ENCODE peak calls at places on chromosome 5, in seven cellular contexts. One of them, this sample, is unnamed.

GRCh38 chr5:72991394-72991793 is 35.6 kb downstream of the FCHO2 start:
- ATAC-seq in mucosa of descending colon: no peak
- ATAC-seq in right cardiac atrium: no peak
- ATAC-seq in stimulated activated naive CD8-positive, alpha-beta T cell treated with anti-CD3 and anti-CD28 coated beads, Interleukin-15, amount 100 ng/mL, for 72 hours: peak
- ATAC-seq in gastroesophageal sphincter: no peak
- ATAC-seq in central memory CD8-positive, alpha-beta T cell: no peak
- ATAC-seq in activated T-cell treated with anti-CD3 and anti-CD28 coated beads, Interleukin-2, amount 50 U/mL, for 4 hours: no peak
- ATAC-seq in this sample: peak

GRCh38 chr5:139912158-139912557 is 116.5 kb downstream of the PSD2 start:
- ATAC-seq in activated T-cell treated with anti-CD3 and anti-CD28 coated beads, Interleukin-2, amount 50 U/mL, for 4 hours: no peak
- ATAC-seq in central memory CD8-positive, alpha-beta T cell: no peak
- ATAC-seq in right cardiac atrium: no peak
- ATAC-seq in mucosa of descending colon: no peak
- ATAC-seq in gastroesophageal sphincter: no peak
- ATAC-seq in stimulated activated naive CD8-positive, alpha-beta T cell treated with anti-CD3 and anti-CD28 coated beads, Interleukin-15, amount 100 ng/mL, for 72 hours: no peak
- ATAC-seq in this sample: no peak

GRCh38 chr5:66850354-66851075 is 254.3 kb downstream of the MAST4 start:
- ATAC-seq in mucosa of descending colon: no peak
- ATAC-seq in activated T-cell treated with anti-CD3 and anti-CD28 coated beads, Interleukin-2, amount 50 U/mL, for 4 hours: no peak
- ATAC-seq in central memory CD8-positive, alpha-beta T cell: no peak
- ATAC-seq in gastroesophageal sphincter: no peak
- ATAC-seq in right cardiac atrium: no peak
- ATAC-seq in stimulated activated naive CD8-positive, alpha-beta T cell treated with anti-CD3 and anti-CD28 coated beads, Interleukin-15, amount 100 ng/mL, for 72 hours: no peak
- ATAC-seq in this sample: peak

GRCh38 chr5:2751592-2752021 is at the start of gene IRX2:
- ATAC-seq in central memory CD8-positive, alpha-beta T cell: no peak
- ATAC-seq in right cardiac atrium: peak
- ATAC-seq in gastroesophageal sphincter: peak
- ATAC-seq in mucosa of descending colon: peak
- ATAC-seq in stimulated activated naive CD8-positive, alpha-beta T cell treated with anti-CD3 and anti-CD28 coated beads, Interleukin-15, amount 100 ng/mL, for 72 hours: no peak
- ATAC-seq in activated T-cell treated with anti-CD3 and anti-CD28 coated beads, Interleukin-2, amount 50 U/mL, for 4 hours: no peak
- ATAC-seq in this sample: no peak

GRCh38 chr5:3262451-3262850 is 333.2 kb upstream of the IRX1 start:
- ATAC-seq in stimulated activated naive CD8-positive, alpha-beta T cell treated with anti-CD3 and anti-CD28 coated beads, Interleukin-15, amount 100 ng/mL, for 72 hours: no peak
- ATAC-seq in gastroesophageal sphincter: no peak
- ATAC-seq in activated T-cell treated with anti-CD3 and anti-CD28 coated beads, Interleukin-2, amount 50 U/mL, for 4 hours: no peak
- ATAC-seq in right cardiac atrium: no peak
- ATAC-seq in central memory CD8-positive, alpha-beta T cell: no peak
- ATAC-seq in mucosa of descending colon: no peak
- ATAC-seq in this sample: no peak

GRCh38 chr5:133259199-133259997 is 207.6 kb downstream of the HSPA4 start:
- ATAC-seq in activated T-cell treated with anti-CD3 and anti-CD28 coated beads, Interleukin-2, amount 50 U/mL, for 4 hours: no peak
- ATAC-seq in stimulated activated naive CD8-positive, alpha-beta T cell treated with anti-CD3 and anti-CD28 coated beads, Interleukin-15, amount 100 ng/mL, for 72 hours: peak
- ATAC-seq in mucosa of descending colon: no peak
- ATAC-seq in central memory CD8-positive, alpha-beta T cell: no peak
- ATAC-seq in gastroesophageal sphincter: no peak
- ATAC-seq in right cardiac atrium: no peak
- ATAC-seq in this sample: no peak

GRCh38 chr5:112878760-112879159 is 17.7 kb downstream of the SRP19 start:
- ATAC-seq in right cardiac atrium: no peak
- ATAC-seq in central memory CD8-positive, alpha-beta T cell: peak
- ATAC-seq in gastroesophageal sphincter: no peak
- ATAC-seq in activated T-cell treated with anti-CD3 and anti-CD28 coated beads, Interleukin-2, amount 50 U/mL, for 4 hours: peak
- ATAC-seq in stimulated activated naive CD8-positive, alpha-beta T cell treated with anti-CD3 and anti-CD28 coated beads, Interleukin-15, amount 100 ng/mL, for 72 hours: peak
- ATAC-seq in mucosa of descending colon: peak
- ATAC-seq in this sample: peak

GRCh38 chr5:76299592-76299991 is 103.5 kb upstream of the IQGAP2 start:
- ATAC-seq in central memory CD8-positive, alpha-beta T cell: no peak
- ATAC-seq in mucosa of descending colon: no peak
- ATAC-seq in activated T-cell treated with anti-CD3 and anti-CD28 coated beads, Interleukin-2, amount 50 U/mL, for 4 hours: no peak
- ATAC-seq in right cardiac atrium: no peak
- ATAC-seq in stimulated activated naive CD8-positive, alpha-beta T cell treated with anti-CD3 and anti-CD28 coated beads, Interleukin-15, amount 100 ng/mL, for 72 hours: no peak
- ATAC-seq in gastroesophageal sphincter: no peak
- ATAC-seq in this sample: peak

GRCh38 chr5:66985394-66985793 is 211.2 kb downstream of the CD180 start:
- ATAC-seq in central memory CD8-positive, alpha-beta T cell: no peak
- ATAC-seq in gastroesophageal sphincter: no peak
- ATAC-seq in right cardiac atrium: no peak
- ATAC-seq in mucosa of descending colon: peak
- ATAC-seq in activated T-cell treated with anti-CD3 and anti-CD28 coated beads, Interleukin-2, amount 50 U/mL, for 4 hours: no peak
- ATAC-seq in stimulated activated naive CD8-positive, alpha-beta T cell treated with anti-CD3 and anti-CD28 coated beads, Interleukin-15, amount 100 ng/mL, for 72 hours: no peak
- ATAC-seq in this sample: no peak

GRCh38 chr5:125549322-125549871 is 803.0 kb upstream of the ZNF608 start:
- ATAC-seq in mucosa of descending colon: peak
- ATAC-seq in central memory CD8-positive, alpha-beta T cell: no peak
- ATAC-seq in right cardiac atrium: peak
- ATAC-seq in activated T-cell treated with anti-CD3 and anti-CD28 coated beads, Interleukin-2, amount 50 U/mL, for 4 hours: no peak
- ATAC-seq in stimulated activated naive CD8-positive, alpha-beta T cell treated with anti-CD3 and anti-CD28 coated beads, Interleukin-15, amount 100 ng/mL, for 72 hours: no peak
- ATAC-seq in gastroesophageal sphincter: no peak
- ATAC-seq in this sample: no peak

GRCh38 chr5:14208071-14209021 is 65.2 kb downstream of the TRIO start:
- ATAC-seq in activated T-cell treated with anti-CD3 and anti-CD28 coated beads, Interleukin-2, amount 50 U/mL, for 4 hours: no peak
- ATAC-seq in gastroesophageal sphincter: peak
- ATAC-seq in right cardiac atrium: peak
- ATAC-seq in mucosa of descending colon: peak
- ATAC-seq in central memory CD8-positive, alpha-beta T cell: peak
- ATAC-seq in stimulated activated naive CD8-positive, alpha-beta T cell treated with anti-CD3 and anti-CD28 coated beads, Interleukin-15, amount 100 ng/mL, for 72 hours: peak
- ATAC-seq in this sample: peak

GRCh38 chr5:131324311-131324710 is 60.5 kb downstream of the CDC42SE2 start:
- ATAC-seq in mucosa of descending colon: no peak
- ATAC-seq in stimulated activated naive CD8-positive, alpha-beta T cell treated with anti-CD3 and anti-CD28 coated beads, Interleukin-15, amount 100 ng/mL, for 72 hours: no peak
- ATAC-seq in central memory CD8-positive, alpha-beta T cell: no peak
- ATAC-seq in gastroesophageal sphincter: no peak
- ATAC-seq in right cardiac atrium: no peak
- ATAC-seq in activated T-cell treated with anti-CD3 and anti-CD28 coated beads, Interleukin-2, amount 50 U/mL, for 4 hours: no peak
- ATAC-seq in this sample: no peak

GRCh38 chr5:75463726-75464125 is 47.7 kb downstream of the CERT1 start:
- ATAC-seq in mucosa of descending colon: no peak
- ATAC-seq in gastroesophageal sphincter: no peak
- ATAC-seq in central memory CD8-positive, alpha-beta T cell: no peak
- ATAC-seq in activated T-cell treated with anti-CD3 and anti-CD28 coated beads, Interleukin-2, amount 50 U/mL, for 4 hours: no peak
- ATAC-seq in right cardiac atrium: no peak
- ATAC-seq in stimulated activated naive CD8-positive, alpha-beta T cell treated with anti-CD3 and anti-CD28 coated beads, Interleukin-15, amount 100 ng/mL, for 72 hours: no peak
- ATAC-seq in this sample: no peak

GRCh38 chr5:156693113-156693512 is 157.0 kb upstream of the PPP1R2B start:
- ATAC-seq in right cardiac atrium: no peak
- ATAC-seq in activated T-cell treated with anti-CD3 and anti-CD28 coated beads, Interleukin-2, amount 50 U/mL, for 4 hours: no peak
- ATAC-seq in gastroesophageal sphincter: no peak
- ATAC-seq in central memory CD8-positive, alpha-beta T cell: no peak
- ATAC-seq in mucosa of descending colon: no peak
- ATAC-seq in stimulated activated naive CD8-positive, alpha-beta T cell treated with anti-CD3 and anti-CD28 coated beads, Interleukin-15, amount 100 ng/mL, for 72 hours: no peak
- ATAC-seq in this sample: no peak

GRCh38 chr5:111345731-111346130 is 121.5 kb downstream of the CAMK4 start:
- ATAC-seq in gastroesophageal sphincter: no peak
- ATAC-seq in mucosa of descending colon: no peak
- ATAC-seq in stimulated activated naive CD8-positive, alpha-beta T cell treated with anti-CD3 and anti-CD28 coated beads, Interleukin-15, amount 100 ng/mL, for 72 hours: no peak
- ATAC-seq in right cardiac atrium: no peak
- ATAC-seq in activated T-cell treated with anti-CD3 and anti-CD28 coated beads, Interleukin-2, amount 50 U/mL, for 4 hours: no peak
- ATAC-seq in central memory CD8-positive, alpha-beta T cell: no peak
- ATAC-seq in this sample: no peak

GRCh38 chr5:118236108-118236849 is 752.1 kb downstream of the DTWD2 start:
- ATAC-seq in stimulated activated naive CD8-positive, alpha-beta T cell treated with anti-CD3 and anti-CD28 coated beads, Interleukin-15, amount 100 ng/mL, for 72 hours: no peak
- ATAC-seq in activated T-cell treated with anti-CD3 and anti-CD28 coated beads, Interleukin-2, amount 50 U/mL, for 4 hours: no peak
- ATAC-seq in right cardiac atrium: no peak
- ATAC-seq in central memory CD8-positive, alpha-beta T cell: no peak
- ATAC-seq in mucosa of descending colon: no peak
- ATAC-seq in gastroesophageal sphincter: no peak
- ATAC-seq in this sample: no peak

GRCh38 chr5:122267195-122267594 is 44.8 kb upstream of the SNCAIP start:
- ATAC-seq in stimulated activated naive CD8-positive, alpha-beta T cell treated with anti-CD3 and anti-CD28 coated beads, Interleukin-15, amount 100 ng/mL, for 72 hours: no peak
- ATAC-seq in mucosa of descending colon: no peak
- ATAC-seq in gastroesophageal sphincter: no peak
- ATAC-seq in activated T-cell treated with anti-CD3 and anti-CD28 coated beads, Interleukin-2, amount 50 U/mL, for 4 hours: no peak
- ATAC-seq in right cardiac atrium: no peak
- ATAC-seq in central memory CD8-positive, alpha-beta T cell: no peak
- ATAC-seq in this sample: no peak

GRCh38 chr5:147466581-147466980 is 43.3 kb downstream of the DPYSL3 start:
- ATAC-seq in stimulated activated naive CD8-positive, alpha-beta T cell treated with anti-CD3 and anti-CD28 coated beads, Interleukin-15, amount 100 ng/mL, for 72 hours: no peak
- ATAC-seq in gastroesophageal sphincter: peak
- ATAC-seq in central memory CD8-positive, alpha-beta T cell: no peak
- ATAC-seq in mucosa of descending colon: no peak
- ATAC-seq in activated T-cell treated with anti-CD3 and anti-CD28 coated beads, Interleukin-2, amount 50 U/mL, for 4 hours: no peak
- ATAC-seq in right cardiac atrium: no peak
- ATAC-seq in this sample: no peak

GRCh38 chr5:157290981-157291711 is 25.2 kb downstream of the CYFIP2 start:
- ATAC-seq in right cardiac atrium: peak
- ATAC-seq in activated T-cell treated with anti-CD3 and anti-CD28 coated beads, Interleukin-2, amount 50 U/mL, for 4 hours: peak
- ATAC-seq in central memory CD8-positive, alpha-beta T cell: peak
- ATAC-seq in stimulated activated naive CD8-positive, alpha-beta T cell treated with anti-CD3 and anti-CD28 coated beads, Interleukin-15, amount 100 ng/mL, for 72 hours: peak
- ATAC-seq in gastroesophageal sphincter: no peak
- ATAC-seq in mucosa of descending colon: peak
- ATAC-seq in this sample: peak

GRCh38 chr5:103587185-103587748 is 24.7 kb upstream of the NUDT12 start:
- ATAC-seq in stimulated activated naive CD8-positive, alpha-beta T cell treated with anti-CD3 and anti-CD28 coated beads, Interleukin-15, amount 100 ng/mL, for 72 hours: no peak
- ATAC-seq in gastroesophageal sphincter: no peak
- ATAC-seq in right cardiac atrium: no peak
- ATAC-seq in mucosa of descending colon: no peak
- ATAC-seq in activated T-cell treated with anti-CD3 and anti-CD28 coated beads, Interleukin-2, amount 50 U/mL, for 4 hours: no peak
- ATAC-seq in central memory CD8-positive, alpha-beta T cell: no peak
- ATAC-seq in this sample: no peak

GRCh38 chr5:92222449-92222848 is 839.3 kb upstream of the ARRDC3 start:
- ATAC-seq in stimulated activated naive CD8-positive, alpha-beta T cell treated with anti-CD3 and anti-CD28 coated beads, Interleukin-15, amount 100 ng/mL, for 72 hours: no peak
- ATAC-seq in gastroesophageal sphincter: no peak
- ATAC-seq in activated T-cell treated with anti-CD3 and anti-CD28 coated beads, Interleukin-2, amount 50 U/mL, for 4 hours: no peak
- ATAC-seq in right cardiac atrium: no peak
- ATAC-seq in mucosa of descending colon: no peak
- ATAC-seq in central memory CD8-positive, alpha-beta T cell: no peak
- ATAC-seq in this sample: no peak

GRCh38 chr5:79793722-79794121 is 104.1 kb downstream of the CMYA5 start:
- ATAC-seq in mucosa of descending colon: no peak
- ATAC-seq in right cardiac atrium: no peak
- ATAC-seq in stimulated activated naive CD8-positive, alpha-beta T cell treated with anti-CD3 and anti-CD28 coated beads, Interleukin-15, amount 100 ng/mL, for 72 hours: no peak
- ATAC-seq in central memory CD8-positive, alpha-beta T cell: no peak
- ATAC-seq in activated T-cell treated with anti-CD3 and anti-CD28 coated beads, Interleukin-2, amount 50 U/mL, for 4 hours: no peak
- ATAC-seq in gastroesophageal sphincter: no peak
- ATAC-seq in this sample: peak

GRCh38 chr5:93953442-93953841 is 212.0 kb upstream of the POU5F2 start:
- ATAC-seq in stimulated activated naive CD8-positive, alpha-beta T cell treated with anti-CD3 and anti-CD28 coated beads, Interleukin-15, amount 100 ng/mL, for 72 hours: no peak
- ATAC-seq in gastroesophageal sphincter: no peak
- ATAC-seq in right cardiac atrium: no peak
- ATAC-seq in central memory CD8-positive, alpha-beta T cell: no peak
- ATAC-seq in activated T-cell treated with anti-CD3 and anti-CD28 coated beads, Interleukin-2, amount 50 U/mL, for 4 hours: no peak
- ATAC-seq in mucosa of descending colon: no peak
- ATAC-seq in this sample: no peak

GRCh38 chr5:66646570-66646969 is 50.4 kb downstream of the MAST4 start:
- ATAC-seq in mucosa of descending colon: no peak
- ATAC-seq in central memory CD8-positive, alpha-beta T cell: no peak
- ATAC-seq in right cardiac atrium: peak
- ATAC-seq in activated T-cell treated with anti-CD3 and anti-CD28 coated beads, Interleukin-2, amount 50 U/mL, for 4 hours: no peak
- ATAC-seq in gastroesophageal sphincter: peak
- ATAC-seq in stimulated activated naive CD8-positive, alpha-beta T cell treated with anti-CD3 and anti-CD28 coated beads, Interleukin-15, amount 100 ng/mL, for 72 hours: no peak
- ATAC-seq in this sample: no peak

GRCh38 chr5:95273956-95274520 is 10.9 kb downstream of the MCTP1 start:
- ATAC-seq in mucosa of descending colon: no peak
- ATAC-seq in stimulated activated naive CD8-positive, alpha-beta T cell treated with anti-CD3 and anti-CD28 coated beads, Interleukin-15, amount 100 ng/mL, for 72 hours: no peak
- ATAC-seq in right cardiac atrium: no peak
- ATAC-seq in central memory CD8-positive, alpha-beta T cell: no peak
- ATAC-seq in gastroesophageal sphincter: no peak
- ATAC-seq in activated T-cell treated with anti-CD3 and anti-CD28 coated beads, Interleukin-2, amount 50 U/mL, for 4 hours: no peak
- ATAC-seq in this sample: no peak

GRCh38 chr5:152599096-152599495 is 194.0 kb upstream of the NMUR2 start:
- ATAC-seq in activated T-cell treated with anti-CD3 and anti-CD28 coated beads, Interleukin-2, amount 50 U/mL, for 4 hours: no peak
- ATAC-seq in gastroesophageal sphincter: no peak
- ATAC-seq in stimulated activated naive CD8-positive, alpha-beta T cell treated with anti-CD3 and anti-CD28 coated beads, Interleukin-15, amount 100 ng/mL, for 72 hours: no peak
- ATAC-seq in mucosa of descending colon: no peak
- ATAC-seq in right cardiac atrium: no peak
- ATAC-seq in central memory CD8-positive, alpha-beta T cell: no peak
- ATAC-seq in this sample: no peak

GRCh38 chr5:109844695-109845094 is 155.0 kb downstream of the MAN2A1 start:
- ATAC-seq in activated T-cell treated with anti-CD3 and anti-CD28 coated beads, Interleukin-2, amount 50 U/mL, for 4 hours: no peak
- ATAC-seq in mucosa of descending colon: no peak
- ATAC-seq in central memory CD8-positive, alpha-beta T cell: no peak
- ATAC-seq in right cardiac atrium: no peak
- ATAC-seq in stimulated activated naive CD8-positive, alpha-beta T cell treated with anti-CD3 and anti-CD28 coated beads, Interleukin-15, amount 100 ng/mL, for 72 hours: no peak
- ATAC-seq in gastroesophageal sphincter: no peak
- ATAC-seq in this sample: no peak

GRCh38 chr5:116778015-116778414 is 203.4 kb upstream of the SEMA6A start:
- ATAC-seq in activated T-cell treated with anti-CD3 and anti-CD28 coated beads, Interleukin-2, amount 50 U/mL, for 4 hours: no peak
- ATAC-seq in gastroesophageal sphincter: no peak
- ATAC-seq in mucosa of descending colon: no peak
- ATAC-seq in central memory CD8-positive, alpha-beta T cell: no peak
- ATAC-seq in right cardiac atrium: peak
- ATAC-seq in stimulated activated naive CD8-positive, alpha-beta T cell treated with anti-CD3 and anti-CD28 coated beads, Interleukin-15, amount 100 ng/mL, for 72 hours: no peak
- ATAC-seq in this sample: no peak

GRCh38 chr5:122999947-123000563 is 36.5 kb downstream of the PPIC start:
- ATAC-seq in gastroesophageal sphincter: no peak
- ATAC-seq in stimulated activated naive CD8-positive, alpha-beta T cell treated with anti-CD3 and anti-CD28 coated beads, Interleukin-15, amount 100 ng/mL, for 72 hours: peak
- ATAC-seq in central memory CD8-positive, alpha-beta T cell: no peak
- ATAC-seq in activated T-cell treated with anti-CD3 and anti-CD28 coated beads, Interleukin-2, amount 50 U/mL, for 4 hours: no peak
- ATAC-seq in right cardiac atrium: peak
- ATAC-seq in mucosa of descending colon: no peak
- ATAC-seq in this sample: peak

GRCh38 chr5:138726848-138727247 is 26.4 kb upstream of the CTNNA1 start:
- ATAC-seq in mucosa of descending colon: no peak
- ATAC-seq in stimulated activated naive CD8-positive, alpha-beta T cell treated with anti-CD3 and anti-CD28 coated beads, Interleukin-15, amount 100 ng/mL, for 72 hours: peak
- ATAC-seq in central memory CD8-positive, alpha-beta T cell: no peak
- ATAC-seq in gastroesophageal sphincter: no peak
- ATAC-seq in activated T-cell treated with anti-CD3 and anti-CD28 coated beads, Interleukin-2, amount 50 U/mL, for 4 hours: no peak
- ATAC-seq in right cardiac atrium: no peak
- ATAC-seq in this sample: no peak

GRCh38 chr5:121426153-121426552 is 425.5 kb upstream of the FTMT start:
- ATAC-seq in activated T-cell treated with anti-CD3 and anti-CD28 coated beads, Interleukin-2, amount 50 U/mL, for 4 hours: no peak
- ATAC-seq in right cardiac atrium: no peak
- ATAC-seq in mucosa of descending colon: no peak
- ATAC-seq in gastroesophageal sphincter: no peak
- ATAC-seq in central memory CD8-positive, alpha-beta T cell: no peak
- ATAC-seq in stimulated activated naive CD8-positive, alpha-beta T cell treated with anti-CD3 and anti-CD28 coated beads, Interleukin-15, amount 100 ng/mL, for 72 hours: no peak
- ATAC-seq in this sample: no peak

GRCh38 chr5:124436294-124436693 is 310.1 kb downstream of the ZNF608 start:
- ATAC-seq in activated T-cell treated with anti-CD3 and anti-CD28 coated beads, Interleukin-2, amount 50 U/mL, for 4 hours: no peak
- ATAC-seq in central memory CD8-positive, alpha-beta T cell: no peak
- ATAC-seq in gastroesophageal sphincter: no peak
- ATAC-seq in stimulated activated naive CD8-positive, alpha-beta T cell treated with anti-CD3 and anti-CD28 coated beads, Interleukin-15, amount 100 ng/mL, for 72 hours: no peak
- ATAC-seq in mucosa of descending colon: no peak
- ATAC-seq in right cardiac atrium: no peak
- ATAC-seq in this sample: no peak

GRCh38 chr5:135700731-135701130 is 121.9 kb upstream of the CXCL14 start:
- ATAC-seq in gastroesophageal sphincter: no peak
- ATAC-seq in central memory CD8-positive, alpha-beta T cell: no peak
- ATAC-seq in stimulated activated naive CD8-positive, alpha-beta T cell treated with anti-CD3 and anti-CD28 coated beads, Interleukin-15, amount 100 ng/mL, for 72 hours: peak
- ATAC-seq in right cardiac atrium: no peak
- ATAC-seq in activated T-cell treated with anti-CD3 and anti-CD28 coated beads, Interleukin-2, amount 50 U/mL, for 4 hours: no peak
- ATAC-seq in mucosa of descending colon: no peak
- ATAC-seq in this sample: no peak

GRCh38 chr5:172115541-172115982 is 72.5 kb downstream of the STK10 start:
- ATAC-seq in right cardiac atrium: no peak
- ATAC-seq in central memory CD8-positive, alpha-beta T cell: peak
- ATAC-seq in mucosa of descending colon: no peak
- ATAC-seq in stimulated activated naive CD8-positive, alpha-beta T cell treated with anti-CD3 and anti-CD28 coated beads, Interleukin-15, amount 100 ng/mL, for 72 hours: no peak
- ATAC-seq in activated T-cell treated with anti-CD3 and anti-CD28 coated beads, Interleukin-2, amount 50 U/mL, for 4 hours: no peak
- ATAC-seq in gastroesophageal sphincter: no peak
- ATAC-seq in this sample: no peak

GRCh38 chr5:36593867-36594266 is 12.5 kb upstream of the SLC1A3 start:
- ATAC-seq in central memory CD8-positive, alpha-beta T cell: no peak
- ATAC-seq in gastroesophageal sphincter: no peak
- ATAC-seq in right cardiac atrium: no peak
- ATAC-seq in mucosa of descending colon: no peak
- ATAC-seq in activated T-cell treated with anti-CD3 and anti-CD28 coated beads, Interleukin-2, amount 50 U/mL, for 4 hours: no peak
- ATAC-seq in stimulated activated naive CD8-positive, alpha-beta T cell treated with anti-CD3 and anti-CD28 coated beads, Interleukin-15, amount 100 ng/mL, for 72 hours: no peak
- ATAC-seq in this sample: no peak

GRCh38 chr5:28726815-28727214 is 1688.4 kb upstream of the CDH9 start:
- ATAC-seq in central memory CD8-positive, alpha-beta T cell: no peak
- ATAC-seq in activated T-cell treated with anti-CD3 and anti-CD28 coated beads, Interleukin-2, amount 50 U/mL, for 4 hours: no peak
- ATAC-seq in gastroesophageal sphincter: no peak
- ATAC-seq in right cardiac atrium: no peak
- ATAC-seq in mucosa of descending colon: no peak
- ATAC-seq in stimulated activated naive CD8-positive, alpha-beta T cell treated with anti-CD3 and anti-CD28 coated beads, Interleukin-15, amount 100 ng/mL, for 72 hours: no peak
- ATAC-seq in this sample: no peak

GRCh38 chr5:159758189-159758588 is 158.1 kb upstream of the ADRA1B start:
- ATAC-seq in right cardiac atrium: no peak
- ATAC-seq in mucosa of descending colon: no peak
- ATAC-seq in gastroesophageal sphincter: no peak
- ATAC-seq in stimulated activated naive CD8-positive, alpha-beta T cell treated with anti-CD3 and anti-CD28 coated beads, Interleukin-15, amount 100 ng/mL, for 72 hours: no peak
- ATAC-seq in central memory CD8-positive, alpha-beta T cell: no peak
- ATAC-seq in activated T-cell treated with anti-CD3 and anti-CD28 coated beads, Interleukin-2, amount 50 U/mL, for 4 hours: no peak
- ATAC-seq in this sample: no peak

GRCh38 chr5:163631846-163632245 is 126.4 kb downstream of the MAT2B start:
- ATAC-seq in right cardiac atrium: no peak
- ATAC-seq in central memory CD8-positive, alpha-beta T cell: no peak
- ATAC-seq in mucosa of descending colon: no peak
- ATAC-seq in activated T-cell treated with anti-CD3 and anti-CD28 coated beads, Interleukin-2, amount 50 U/mL, for 4 hours: no peak
- ATAC-seq in gastroesophageal sphincter: no peak
- ATAC-seq in stimulated activated naive CD8-positive, alpha-beta T cell treated with anti-CD3 and anti-CD28 coated beads, Interleukin-15, amount 100 ng/mL, for 72 hours: no peak
- ATAC-seq in this sample: no peak

This sample was measured in activated T-helper 17 cell treated with anti-CD3 and anti-CD28 coated beads, Interleukin-2, amount 50 U/mL, for 72 hours.